ENCODE peak calls at places on chromosomes 11 and 22, in four cellular contexts. T, G, P and Y are unnamed samples.
A peak's percentile ranks its signal among the peaks of the same experiment; 100 is the strongest.

GRCh38 chr11:45168366-45169130 is 22.1 kb downstream of the PRDM11 start:
- DNase-seq in T (no peak), G (no peak), P (no peak), Y (no peak)

GRCh38 chr11:83852775-83853442 is 566.7 kb upstream of the CCDC90B start:
- DNase-seq in T (no peak), G (no peak), P (no peak), Y (no peak)

GRCh38 chr11:72712876-72713275 is 38.7 kb upstream of the PDE2A start:
- DNase-seq in T (no peak), G (no peak), P (no peak), Y (no peak)

GRCh38 chr22:19043111-19044085 is 78.8 kb downstream of the DGCR2 start:
- DNase-seq in T (no peak), G (no peak), P (no peak), Y (no peak)

GRCh38 chr22:25853501-25853900 is 111.5 kb downstream of the MYO18B start:
- DNase-seq in T (no peak), G (no peak), P (no peak), Y (no peak)

GRCh38 chr11:13368041-13368446 is 90.5 kb downstream of the BMAL1 start:
- DNase-seq in T (no peak), G (no peak), P (no peak), Y (no peak)

GRCh38 chr22:44721206-44721605 is 19.2 kb downstream of the PRR5 start:
- DNase-seq in T (peak; percentile 48), G (no peak), P (no peak), Y (no peak)

GRCh38 chr11:110031171-110031570 is 62.0 kb upstream of the ZC3H12C start:
- DNase-seq in T (no peak), G (no peak), P (no peak), Y (no peak)

GRCh38 chr11:4459470-4459869 is 10.4 kb downstream of the OR52K2 start:
- DNase-seq in T (no peak), G (no peak), P (no peak), Y (no peak)

GRCh38 chr11:102395720-102396358 is 48.8 kb downstream of the BIRC2 start:
- DNase-seq in T (no peak), G (no peak), P (no peak), Y (no peak)

GRCh38 chr22:36405671-36406070 is 17.9 kb upstream of the MYH9 start:
- DNase-seq in T (no peak), G (no peak), P (no peak), Y (peak; percentile 63)

GRCh38 chr11:85953491-85954143 is 98.4 kb downstream of the CCDC83 start:
- DNase-seq in T (no peak), G (no peak), P (no peak), Y (peak; percentile 83)

GRCh38 chr11:102309621-102310541 is 7.4 kb upstream of the BIRC3 start:
- DNase-seq in T (no peak), G (peak; percentile 17), P (peak; percentile 81), Y (no peak)

GRCh38 chr11:82523141-82523540 is 210.5 kb downstream of the FAM181B start:
- DNase-seq in T (peak; percentile 11), G (no peak), P (peak; percentile 39), Y (no peak)

GRCh38 chr11:115678942-115679341 is 174.7 kb upstream of the CADM1 start:
- DNase-seq in T (no peak), G (no peak), P (peak; percentile 74), Y (no peak)

GRCh38 chr11:4606231-4607015 is 1.6 kb downstream of the TRIM68 start:
- DNase-seq in T (no peak), G (no peak), P (no peak), Y (peak; percentile 1)

GRCh38 chr22:27602390-27602789 is 199.2 kb downstream of the MN1 start:
- DNase-seq in T (no peak), G (no peak), P (peak; percentile 58), Y (no peak)

GRCh38 chr22:19896665-19897355 is 42.1 kb upstream of the GNB1L start:
- DNase-seq in T (no peak), G (no peak), P (no peak), Y (no peak)

GRCh38 chr22:45541580-45541979 is 38.9 kb downstream of the FBLN1 start:
- DNase-seq in T (no peak), G (no peak), P (no peak), Y (no peak)

GRCh38 chr11:111912535-111912934 is at the start of gene HSPB2:
- DNase-seq in T (no peak), G (no peak), P (no peak), Y (no peak)
- H2BK15ac ChIP-seq in T (peak within 1 kb of the TSS; percentile 45), G (peak within 1 kb of the TSS; percentile 61), P (no peak within 1 kb of the TSS), Y (no peak within 1 kb of the TSS)

GRCh38 chr11:122897606-122898210 is 15.1 kb downstream of the JHY start:
- DNase-seq in T (no peak), G (no peak), P (no peak), Y (peak; percentile 10)

GRCh38 chr11:122902951-122903350 is 20.4 kb downstream of the JHY start:
- DNase-seq in T (no peak), G (no peak), P (no peak), Y (no peak)

GRCh38 chr11:122895591-122895990 is 13.0 kb downstream of the JHY start:
- DNase-seq in T (no peak), G (no peak), P (no peak), Y (no peak)

GRCh38 chr11:122900803-122901202 is 18.2 kb downstream of the JHY start:
- DNase-seq in T (no peak), G (no peak), P (no peak), Y (no peak)

GRCh38 chr11:122898799-122899198 is 16.2 kb downstream of the JHY start:
- DNase-seq in T (no peak), G (no peak), P (no peak), Y (no peak)
- H2BK5ac ChIP-seq in T (no peak overlapping the region), G (no peak overlapping the region), P (no peak overlapping the region), Y (no peak overlapping the region)

GRCh38 chr11:64318694-64319420 is 936 bp downstream of the PRDX5 start:
- DNase-seq in T (no peak), G (no peak), P (no peak), Y (no peak)

GRCh38 chr11:64320556-64320955 is 2.6 kb downstream of the PRDX5 start:
- DNase-seq in T (no peak), G (no peak), P (no peak), Y (no peak)

GRCh38 chr11:64317325-64317960 is at the start of gene TRMT112:
- DNase-seq in T (peak; percentile 91), G (peak; percentile 97), P (peak; percentile 99), Y (peak; percentile 99)

GRCh38 chr11:64319421-64319761 is 1.5 kb downstream of the PRDX5 start:
- DNase-seq in T (no peak), G (no peak), P (no peak), Y (peak; percentile 41)

GRCh38 chr11:64317961-64318693 is at the start of gene PRDX5:
- DNase-seq in T (peak; percentile 95), G (no peak), P (peak; percentile 94), Y (peak; percentile 97)
- H2BK15ac ChIP-seq in T (peak within 1 kb of the TSS; percentile 75), G (peak within 1 kb of the TSS; percentile 88), P (no peak within 1 kb of the TSS), Y (peak within 1 kb of the TSS; percentile 94)

DNA sequence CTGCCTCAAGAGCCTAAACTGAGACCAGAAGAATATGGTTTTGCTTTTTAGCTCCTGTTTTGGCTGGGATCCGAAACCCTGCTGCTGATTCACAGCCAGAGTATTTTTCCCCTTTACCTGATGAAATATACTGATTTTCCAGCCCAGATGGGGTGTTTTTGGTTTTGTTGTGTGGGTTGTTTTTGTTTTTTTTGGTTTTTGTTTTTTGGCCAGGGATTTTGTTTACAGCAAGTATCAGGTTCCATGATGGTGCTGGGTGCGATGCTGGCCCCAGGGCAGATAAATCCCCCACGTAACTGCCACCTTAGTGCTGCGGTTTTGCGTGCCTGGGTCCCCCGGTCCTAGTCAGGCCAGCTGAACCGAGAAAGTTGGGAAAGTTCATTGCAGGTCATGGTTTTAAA is 103.7 kb downstream of the ZBTB16 start:
- DNase-seq in T (no peak), G (no peak), P (no peak), Y (no peak)
- H2BK5ac ChIP-seq in T (no peak overlapping the region), G (no peak overlapping the region), P (no peak overlapping the region), Y (no peak overlapping the region)